ENCODE peak calls at places on chromosomes 12 and 14, in six cellular contexts. A is HT-29; Z is occipital lobe; U is spleen; B is dermis microvascular lymphatic vessel endothelial cell; L is activated CD8-positive, alpha-beta memory T cell treated with anti-CD3 and anti-CD28 coated beads for 4 hours. N is an unnamed sample.

GRCh38 chr14:93994919-93995682 is 2.0 kb upstream of the CCDC197 start:
- DNase-seq in A (peak), Z (peak), U (no peak), B (no peak), L (peak), N (peak)

GRCh38 chr12:112305951-112306350 is 76.3 kb downstream of the HECTD4 start:
- DNase-seq in A (no peak), Z (no peak), U (no peak), B (no peak), L (no peak), N (no peak)

GRCh38 chr12:51972849-51973273 is 21.4 kb downstream of the ACVR1B start:
- DNase-seq in A (no peak), Z (peak), U (peak), B (no peak), L (no peak), N (peak)

GRCh38 chr14:95713596-95714371 is at the start of gene TCL1A:
- DNase-seq in A (no peak), Z (no peak), U (peak), B (no peak), L (no peak), N (no peak)

GRCh38 chr12:45729233-45730115 is at the start of gene ARID2:
- DNase-seq in A (peak), Z (peak), U (peak), B (no peak), L (peak), N (no peak)

GRCh38 chr12:452667-453210 is 7.0 kb upstream of the B4GALNT3 start:
- DNase-seq in A (no peak), Z (no peak), U (no peak), B (no peak), L (no peak), N (no peak)

GRCh38 chr12:108090107-108090899 is 38.8 kb upstream of the WSCD2 start:
- DNase-seq in A (no peak), Z (no peak), U (no peak), B (no peak), L (no peak), N (no peak)

GRCh38 chr12:121524196-121524930 is 56.5 kb downstream of the KDM2B start:
- DNase-seq in A (no peak), Z (no peak), U (no peak), B (no peak), L (no peak), N (no peak)

GRCh38 chr12:111636209-111636928 is 37.3 kb upstream of the ATXN2 start:
- DNase-seq in A (no peak), Z (peak), U (peak), B (peak), L (no peak), N (peak)

GRCh38 chr12:92649511-92650227 is 53.1 kb upstream of the PLEKHG7 start:
- DNase-seq in A (peak), Z (peak), U (no peak), B (peak), L (peak), N (peak)

GRCh38 chr12:75783093-75783877 is 248.3 kb downstream of the PHLDA1 start:
- DNase-seq in A (no peak), Z (no peak), U (no peak), B (no peak), L (no peak), N (no peak)

GRCh38 chr12:109538191-109538863 is 35.0 kb downstream of the MMAB start:
- DNase-seq in A (no peak), Z (no peak), U (no peak), B (no peak), L (no peak), N (no peak)

GRCh38 chr14:66974397-66975025 is 214.7 kb upstream of the GARIN2 start:
- DNase-seq in A (no peak), Z (no peak), U (no peak), B (no peak), L (no peak), N (no peak)

GRCh38 chr12:111035578-111036301 is 115.4 kb upstream of the MYL2 start:
- DNase-seq in A (no peak), Z (no peak), U (peak), B (no peak), L (no peak), N (no peak)

GRCh38 chr14:39015360-39015961 is 87.6 kb downstream of the SEC23A start:
- DNase-seq in A (peak), Z (no peak), U (no peak), B (peak), L (no peak), N (no peak)

GRCh38 chr14:101120636-101121398 is 217.3 kb upstream of the RTL1 start:
- DNase-seq in A (no peak), Z (no peak), U (peak), B (no peak), L (no peak), N (no peak)

GRCh38 chr12:131542351-131542750 is 168.5 kb upstream of the SFSWAP start:
- DNase-seq in A (no peak), Z (no peak), U (no peak), B (no peak), L (no peak), N (no peak)

GRCh38 chr12:96073346-96074336 is 38.3 kb upstream of the LTA4H start:
- DNase-seq in A (no peak), Z (no peak), U (no peak), B (no peak), L (no peak), N (no peak)

GRCh38 chr12:106297681-106298080 is 4.9 kb upstream of the TCP11L2 start:
- DNase-seq in A (no peak), Z (no peak), U (no peak), B (no peak), L (no peak), N (no peak)

GRCh38 chr12:127487031-127487430 is 779.9 kb upstream of the TMEM132C start:
- DNase-seq in A (no peak), Z (no peak), U (no peak), B (no peak), L (no peak), N (no peak)

GRCh38 chr12:48197549-48197966 is 5.5 kb downstream of the OR10AD1 start:
- DNase-seq in A (peak), Z (no peak), U (no peak), B (no peak), L (no peak), N (no peak)

GRCh38 chr14:29240046-29240445 is 473.5 kb downstream of the FOXG1 start:
- DNase-seq in A (no peak), Z (no peak), U (no peak), B (no peak), L (no peak), N (peak)

GRCh38 chr12:111409403-111410228 is 3.9 kb downstream of the SH2B3 start:
- DNase-seq in A (no peak), Z (no peak), U (peak), B (no peak), L (no peak), N (peak)

GRCh38 chr12:132018193-132018916 is 68.6 kb downstream of the EP400 start:
- DNase-seq in A (no peak), Z (no peak), U (no peak), B (no peak), L (no peak), N (no peak)

GRCh38 chr12:118371354-118372282 is 1.1 kb downstream of the TAOK3 start:
- DNase-seq in A (no peak), Z (no peak), U (peak), B (no peak), L (no peak), N (no peak)

GRCh38 chr12:120630139-120630895 is 10.1 kb upstream of the CABP1 start:
- DNase-seq in A (no peak), Z (no peak), U (no peak), B (no peak), L (no peak), N (no peak)